ENCODE peak calls at places on chromosomes 2 and 18, in four cellular contexts. D is GDM1, Y is choroid plexus epithelial cell, V is hypothalamus. W is an unnamed sample.

GRCh38 chr2:99635710-99636431 is 146.1 kb upstream of the REV1 start:
- DNase-seq in Y (no peak), V (no peak), D (no peak), W (no peak)

GRCh38 chr2:172350844-172351480 is 76.4 kb upstream of the ITGA6 start:
- DNase-seq in Y (no peak), D (no peak), V (no peak), W (peak; percentile 91)

GRCh38 chr2:140990416-140990815 is 1140.4 kb downstream of the LRP1B start:
- DNase-seq in D (no peak), V (no peak), Y (peak; percentile 94), W (no peak)

GRCh38 chr2:120785228-120785966 is 49.7 kb downstream of the GLI2 start:
- DNase-seq in V (no peak), Y (no peak), D (no peak), W (no peak)

GRCh38 chr18:52339891-52340371 is at the start of gene DCC:
- DNase-seq in Y (peak; percentile 65), V (peak; percentile 60), D (no peak), W (no peak)

GRCh38 chr2:238919307-238919706 is 71.4 kb downstream of the TWIST2 start:
- DNase-seq in D (no peak), V (no peak), Y (no peak), W (no peak)

GRCh38 chr2:61862085-61862484 is 8.2 kb upstream of the FAM161A start:
- DNase-seq in D (no peak), V (no peak), Y (no peak), W (no peak)

GRCh38 chr18:48037481-48038271 is 107.2 kb upstream of the SMAD2 start:
- DNase-seq in D (no peak), V (no peak), Y (peak; percentile 20), W (no peak)

GRCh38 chr2:25339791-25340339 is 1.9 kb downstream of the DNMT3A start:
- DNase-seq in D (no peak), V (no peak), Y (no peak), W (no peak)

GRCh38 chr2:171652411-171652775 is 34.9 kb upstream of the DYNC1I2 start:
- DNase-seq in D (no peak), V (no peak), Y (peak; percentile 40), W (no peak)

GRCh38 chr2:33620-34019 is 12.7 kb downstream of the FAM110C start:
- DNase-seq in V (no peak), Y (no peak), D (no peak), W (no peak)

GRCh38 chr2:106339156-106339555 is 129.1 kb downstream of the RGPD3 start:
- DNase-seq in D (no peak), Y (no peak), V (no peak), W (no peak)

W was measured in breast epithelium.